ENCODE peak calls at places on chromosomes 4 and X, in nine cellular contexts. L is lower lobe of right lung, M is GM20000, O is mesothelial cell of epicardium, K is A549, U is nephron progenitor cell, E is GM13977, J is B cell, V is lower leg skin. I is an unnamed sample.

GRCh38 chr4:153934689-153935017 is 145.8 kb upstream of the SFRP2 start:
- DNase-seq in L (no peak), M (no peak), O (no peak), K (no peak), U (no peak), E (no peak), J (no peak), V (no peak), I (no peak)

GRCh38 chr4:150209140-150209829 is 131.0 kb downstream of the DCLK2 start:
- DNase-seq in L (peak), M (peak), O (no peak), K (peak), U (peak), E (peak), J (peak), V (no peak), I (no peak)

GRCh38 chr4:105373324-105373723 is 100.5 kb downstream of the PPA2 start:
- DNase-seq in L (no peak), M (no peak), O (no peak), K (no peak), U (no peak), E (no peak), J (no peak), V (no peak), I (no peak)

GRCh38 chr4:185304944-185305690 is 90.6 kb downstream of the LRP2BP start:
- DNase-seq in L (peak), M (peak), O (no peak), K (no peak), U (no peak), E (no peak), J (peak), V (no peak), I (no peak)

GRCh38 chr4:60884545-60884944 is 315.6 kb upstream of the ADGRL3 start:
- DNase-seq in L (no peak), M (no peak), O (no peak), K (no peak), U (no peak), E (no peak), J (no peak), V (no peak), I (no peak)

GRCh38 chrX:11792461-11793421 is 34.7 kb downstream of the MSL3 start:
- DNase-seq in L (peak), M (peak), O (no peak), K (no peak), U (no peak), E (peak), J (peak), V (no peak), I (peak)

GRCh38 chr4:150591284-150591874 is 9.4 kb downstream of the MAB21L2 start:
- DNase-seq in L (no peak), M (no peak), O (no peak), K (no peak), U (peak), E (no peak), J (no peak), V (no peak), I (no peak)

GRCh38 chrX:154486052-154486395 is 391 bp downstream of the UBL4A start:
- DNase-seq in L (no peak), M (no peak), O (no peak), K (peak), U (peak), E (no peak), J (peak), V (no peak), I (peak)

GRCh38 chr4:95998311-95998710 is 158.4 kb downstream of the PDHA2 start:
- DNase-seq in L (no peak), M (no peak), O (no peak), K (no peak), U (no peak), E (no peak), J (no peak), V (no peak), I (no peak)

GRCh38 chr4:128061566-128062536 is 739 bp downstream of the LARP1B start:
- DNase-seq in L (peak), M (peak), O (peak), K (peak), U (peak), E (peak), J (peak), V (peak), I (peak)

GRCh38 chrX:75273483-75273882 is 402 bp upstream of the UPRT start:
- DNase-seq in L (no peak), M (no peak), O (no peak), K (no peak), U (no peak), E (no peak), J (no peak), V (no peak), I (no peak)

GRCh38 chr4:1644906-1645657 is 39.0 kb downstream of the FAM53A start:
- DNase-seq in L (no peak), M (no peak), O (no peak), K (no peak), U (peak), E (no peak), J (no peak), V (no peak), I (no peak)

GRCh38 chr4:8759987-8760386 is 111.7 kb downstream of the HMX1 start:
- DNase-seq in L (peak), M (no peak), O (no peak), K (no peak), U (no peak), E (no peak), J (no peak), V (no peak), I (no peak)

GRCh38 chrX:8782595-8782994 is 18.6 kb downstream of the FAM9A start:
- DNase-seq in L (no peak), M (no peak), O (no peak), K (no peak), U (no peak), E (no peak), J (no peak), V (no peak), I (no peak)

GRCh38 chrX:110667706-110668105 is 127.9 kb downstream of the CHRDL1 start:
- DNase-seq in L (no peak), M (no peak), O (no peak), K (no peak), U (peak), E (no peak), J (no peak), V (no peak), I (no peak)

GRCh38 chr4:76639292-76639691 is 204.3 kb downstream of the SHROOM3 start:
- DNase-seq in L (no peak), M (no peak), O (no peak), K (no peak), U (no peak), E (no peak), J (no peak), V (no peak), I (no peak)

GRCh38 chr4:37317104-37317643 is 72.6 kb downstream of the NWD2 start:
- DNase-seq in L (no peak), M (no peak), O (no peak), K (no peak), U (no peak), E (no peak), J (no peak), V (no peak), I (no peak)

GRCh38 chr4:146382194-146382593 is 139.5 kb downstream of the SLC10A7 start:
- DNase-seq in L (no peak), M (no peak), O (no peak), K (no peak), U (no peak), E (no peak), J (no peak), V (no peak), I (no peak)

GRCh38 chrX:69988955-69989394 is 60.8 kb downstream of the AWAT2 start:
- DNase-seq in L (no peak), M (no peak), O (no peak), K (no peak), U (no peak), E (no peak), J (no peak), V (no peak), I (no peak)

GRCh38 chrX:154021131-154021611 is 1.5 kb upstream of the IRAK1 start:
- DNase-seq in L (no peak), M (peak), O (no peak), K (no peak), U (no peak), E (no peak), J (no peak), V (no peak), I (no peak)

GRCh38 chr4:138975225-138975624 is 40.4 kb upstream of the NOCT start:
- DNase-seq in L (no peak), M (no peak), O (no peak), K (no peak), U (no peak), E (no peak), J (no peak), V (no peak), I (no peak)
- TF ChIP-seq CTCF in L (no peak), M (no peak), O (peak), K (no peak), U (peak), E (no peak), J (no peak), V (no peak), I (no peak)

GRCh38 chr4:113043591-113043990 is 5.9 kb upstream of the ANK2 start:
- DNase-seq in L (no peak), M (no peak), O (no peak), K (no peak), U (no peak), E (no peak), J (no peak), V (no peak), I (no peak)
- TF ChIP-seq CTCF in L (no peak), M (no peak), O (no peak), K (no peak), U (no peak), E (no peak), J (no peak), V (no peak), I (no peak)

DNA sequence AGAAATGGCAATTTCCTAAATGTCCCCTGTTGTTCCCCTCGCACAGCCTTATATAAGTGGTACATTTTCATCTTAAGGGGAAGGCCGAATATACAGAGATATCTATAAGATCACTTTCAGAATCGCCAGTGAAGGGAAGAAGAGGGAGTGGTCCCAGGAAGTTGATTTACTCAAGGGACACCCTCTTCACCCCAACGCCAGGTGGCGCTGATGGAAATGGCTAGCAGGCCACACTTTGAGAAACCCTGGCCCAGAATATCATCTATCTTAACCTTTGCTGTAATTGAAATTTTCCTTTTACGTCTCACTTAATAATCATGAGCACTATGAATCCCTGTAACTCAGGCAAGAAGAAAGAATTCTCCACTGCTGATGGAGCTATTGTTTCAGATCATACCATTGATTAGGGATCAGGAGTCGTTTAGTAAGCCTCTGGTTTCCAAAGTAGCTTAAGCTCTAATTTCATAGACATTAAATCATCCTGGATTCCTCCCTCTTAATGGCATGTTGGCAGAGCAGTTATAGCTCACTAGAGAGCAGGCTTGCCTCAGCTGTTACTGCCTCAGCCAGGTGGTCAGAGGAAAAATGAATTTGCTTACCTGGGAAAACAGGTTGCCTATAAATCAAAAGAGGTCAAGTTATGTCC is 941.3 kb upstream of the TENM3 start:
- DNase-seq in L (peak), M (peak), O (no peak), K (peak), U (peak), E (peak), J (peak), V (no peak), I (no peak)
- TF ChIP-seq CTCF in L (peak), M (peak), O (peak), K (peak), U (peak), E (peak), J (peak), V (no peak), I (no peak)

GRCh38 chr4:91611786-91612185 is 692.0 kb upstream of the GRID2 start:
- DNase-seq in L (no peak), M (no peak), O (no peak), K (no peak), U (no peak), E (no peak), J (no peak), V (no peak), I (no peak)
- TF ChIP-seq CTCF in L (no peak), M (no peak), O (no peak), K (no peak), U (no peak), E (no peak), J (no peak), V (no peak), I (no peak)

DNA sequence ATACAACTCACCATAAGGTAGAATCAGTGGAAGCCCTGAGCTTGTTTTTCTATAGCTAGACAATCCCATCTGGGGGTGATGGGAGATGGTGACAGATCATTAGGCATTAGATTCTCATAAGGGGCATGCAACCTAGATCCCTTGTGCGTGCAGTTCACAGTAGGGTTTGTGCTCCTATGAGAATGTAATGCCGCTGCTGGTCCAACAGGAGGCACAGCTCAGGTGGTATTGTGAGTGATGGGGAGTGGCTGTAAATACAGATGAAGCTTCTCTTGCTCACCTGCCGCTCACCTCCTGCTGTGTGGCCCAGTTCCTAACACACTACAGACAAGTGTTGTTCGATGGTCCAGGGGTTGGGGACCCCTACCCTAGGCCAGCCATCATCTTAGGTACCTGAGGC is 5.9 kb upstream of the GATB start:
- DNase-seq in L (no peak), M (no peak), O (no peak), K (no peak), U (no peak), E (no peak), J (no peak), V (no peak), I (no peak)
- TF ChIP-seq CTCF in L (no peak), M (no peak), O (no peak), K (no peak), U (no peak), E (peak), J (no peak), V (no peak), I (no peak)

DNA sequence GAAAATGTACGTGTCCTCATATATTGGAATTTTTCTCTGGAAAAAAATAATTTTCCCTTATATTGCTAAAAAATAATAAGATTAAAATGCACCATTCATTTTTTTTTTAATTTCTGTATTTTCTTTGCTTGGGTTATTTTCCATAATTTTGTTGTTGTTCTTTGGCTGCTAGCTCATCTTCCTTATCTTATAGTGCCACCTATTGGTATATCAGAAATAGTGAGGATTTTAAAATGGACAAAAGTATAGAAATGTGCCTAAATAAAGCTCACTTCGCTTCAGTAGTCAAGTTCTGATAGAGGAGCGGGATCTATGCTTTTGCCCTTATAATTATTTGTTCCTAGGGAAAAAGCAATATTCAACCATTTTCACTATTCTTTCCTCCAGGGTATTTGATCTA is 134.8 kb downstream of the NAP1L3 start:
- DNase-seq in L (no peak), M (no peak), O (no peak), K (peak), U (no peak), E (peak), J (no peak), V (no peak), I (no peak)
- TF ChIP-seq CTCF in L (no peak), M (no peak), O (peak), K (peak), U (peak), E (peak), J (no peak), V (no peak), I (no peak)

I was measured in natural killer cell.